ENCODE peak calls at places on chromosomes 3 and 15, in eight cellular contexts. E, Z, O, J, H, F, B and G are unnamed samples.

GRCh38 chr3:126963261-126964190 is 19.4 kb upstream of the PLXNA1 start:
- DNase-seq in E (no peak), Z (no peak), O (no peak), J (no peak), H (no peak), F (no peak), B (no peak), G (no peak)

GRCh38 chr3:169865176-169865800 is 4.4 kb downstream of the LRRC31 start:
- DNase-seq in E (no peak), Z (no peak), O (no peak), J (no peak), H (no peak), F (no peak), B (no peak), G (peak)

GRCh38 chr15:100515758-100516157 is 13.0 kb downstream of the CERS3 start:
- DNase-seq in E (no peak), Z (no peak), O (no peak), J (no peak), H (no peak), F (no peak), B (no peak), G (peak)

GRCh38 chr3:162729686-162730085 is 1233.1 kb downstream of the OTOL1 start:
- DNase-seq in E (no peak), Z (peak), O (no peak), J (no peak), H (no peak), F (no peak), B (no peak), G (no peak)

GRCh38 chr3:194991338-194991654 is 279.7 kb downstream of the XXYLT1 start:
- DNase-seq in E (no peak), Z (no peak), O (no peak), J (no peak), H (no peak), F (no peak), B (no peak), G (no peak)

GRCh38 chr3:47227678-47228077 is 54.9 kb downstream of the KIF9 start:
- DNase-seq in E (no peak), Z (no peak), O (no peak), J (no peak), H (no peak), F (no peak), B (no peak), G (no peak)

GRCh38 chr3:164332856-164333802 is 745.2 kb downstream of the SI start:
- DNase-seq in E (no peak), Z (peak), O (no peak), J (no peak), H (no peak), F (peak), B (no peak), G (no peak)

GRCh38 chr3:156675744-156676466 is 1.5 kb downstream of the TIPARP start:
- DNase-seq in E (peak), Z (peak), O (peak), J (peak), H (no peak), F (peak), B (peak), G (peak)

GRCh38 chr3:159818997-159819500 is 169.6 kb upstream of the IL12A start:
- DNase-seq in E (no peak), Z (no peak), O (no peak), J (no peak), H (no peak), F (no peak), B (no peak), G (no peak)

GRCh38 chr3:43255675-43256074 is 30.7 kb upstream of the SNRK start:
- DNase-seq in E (no peak), Z (no peak), O (no peak), J (no peak), H (no peak), F (no peak), B (no peak), G (no peak)

GRCh38 chr15:85493258-85493657 is 112.9 kb downstream of the AKAP13 start:
- DNase-seq in E (no peak), Z (no peak), O (no peak), J (no peak), H (no peak), F (no peak), B (no peak), G (no peak)

GRCh38 chr3:48619541-48620524 is 1.7 kb downstream of the TMEM89 start:
- DNase-seq in E (no peak), Z (no peak), O (no peak), J (no peak), H (no peak), F (no peak), B (no peak), G (no peak)